ENCODE peak calls at places on chromosomes 3 and 15, in ten cellular contexts. U is IMR-90, S is transverse colon, M is heart right ventricle, Y is cardiac fibroblast, V is epithelial cell of esophagus, X is MM.1S, I is GM12865, N is pancreas, G is AG09309. Z is an unnamed sample.

GRCh38 chr15:68488966-68489365 is 57.0 kb upstream of the ITGA11 start:
- DNase-seq in U (no peak), S (no peak), M (no peak), Y (no peak), V (no peak), X (no peak), I (no peak), N (no peak), G (no peak), Z (no peak)

GRCh38 chr3:128714887-128715496 is 11.0 kb upstream of the RAB7A start:
- DNase-seq in U (no peak), S (peak), M (no peak), Y (no peak), V (no peak), X (no peak), I (peak), N (no peak), G (no peak), Z (no peak)

GRCh38 chr15:70160267-70160666 is 62.5 kb upstream of the TLE3 start:
- DNase-seq in U (no peak), S (no peak), M (no peak), Y (peak), V (no peak), X (no peak), I (no peak), N (no peak), G (no peak), Z (no peak)

GRCh38 chr3:195847061-195847950 is 35.6 kb upstream of the MUC4 start:
- DNase-seq in U (peak), S (peak), M (no peak), Y (peak), V (no peak), X (no peak), I (no peak), N (no peak), G (no peak), Z (no peak)

GRCh38 chr15:45871121-45871855 is 236.5 kb downstream of the SQOR start:
- DNase-seq in U (no peak), S (peak), M (no peak), Y (peak), V (peak), X (no peak), I (no peak), N (no peak), G (peak), Z (no peak)

GRCh38 chr15:64781299-64781698 is 5.9 kb upstream of the RBPMS2 start:
- DNase-seq in U (no peak), S (no peak), M (no peak), Y (no peak), V (no peak), X (no peak), I (no peak), N (peak), G (no peak), Z (no peak)

GRCh38 chr3:128463771-128464170 is 2.9 kb downstream of the DNAJB8 start:
- DNase-seq in U (no peak), S (no peak), M (no peak), Y (no peak), V (no peak), X (no peak), I (no peak), N (no peak), G (no peak), Z (no peak)

GRCh38 chr15:81298606-81299005 is 25.3 kb downstream of the STARD5 start:
- DNase-seq in U (no peak), S (no peak), M (no peak), Y (no peak), V (no peak), X (no peak), I (no peak), N (no peak), G (no peak), Z (no peak)

GRCh38 chr3:113264741-113265140 is 53.4 kb downstream of the BOC start:
- DNase-seq in U (no peak), S (no peak), M (no peak), Y (no peak), V (no peak), X (no peak), I (no peak), N (no peak), G (no peak), Z (peak)

GRCh38 chr3:35651888-35652287 is 12.6 kb downstream of the ARPP21 start:
- DNase-seq in U (peak), S (no peak), M (no peak), Y (peak), V (peak), X (no peak), I (no peak), N (no peak), G (no peak), Z (no peak)

GRCh38 chr15:55715355-55716076 is 27.4 kb downstream of the PRTG start:
- DNase-seq in U (no peak), S (no peak), M (no peak), Y (no peak), V (no peak), X (no peak), I (no peak), N (no peak), G (no peak), Z (peak)

GRCh38 chr3:146221276-146221675 is 29.6 kb downstream of the PLSCR4 start:
- DNase-seq in U (peak), S (no peak), M (no peak), Y (peak), V (peak), X (no peak), I (no peak), N (no peak), G (no peak), Z (no peak)

GRCh38 chr15:44710236-44711088 is 661 bp downstream of the PATL2 start:
- DNase-seq in U (peak), S (peak), M (no peak), Y (peak), V (no peak), X (peak), I (peak), N (no peak), G (no peak), Z (peak)

GRCh38 chr15:59501531-59502113 is 63.6 kb downstream of the FAM81A start:
- DNase-seq in U (peak), S (peak), M (no peak), Y (peak), V (peak), X (peak), I (peak), N (no peak), G (peak), Z (peak)

GRCh38 chr3:53513556-53514190 is 19.3 kb downstream of the CACNA1D start:
- DNase-seq in U (no peak), S (no peak), M (no peak), Y (peak), V (peak), X (no peak), I (peak), N (no peak), G (no peak), Z (no peak)

GRCh38 chr3:9809239-9809614 is 835 bp upstream of the TTLL3 start:
- DNase-seq in U (no peak), S (peak), M (no peak), Y (no peak), V (no peak), X (no peak), I (peak), N (no peak), G (no peak), Z (peak)

GRCh38 chr3:71681224-71681668 is 44.0 kb downstream of the EIF4E3 start:
- DNase-seq in U (peak), S (peak), M (peak), Y (peak), V (peak), X (no peak), I (peak), N (peak), G (peak), Z (peak)

GRCh38 chr3:125129512-125129962 is 73.7 kb upstream of the HEG1 start:
- DNase-seq in U (peak), S (peak), M (no peak), Y (peak), V (peak), X (no peak), I (no peak), N (no peak), G (peak), Z (no peak)

GRCh38 chr3:184540777-184541681 is 20.6 kb upstream of the EPHB3 start:
- DNase-seq in U (peak), S (peak), M (peak), Y (peak), V (peak), X (peak), I (peak), N (peak), G (no peak), Z (peak)

GRCh38 chr3:32451049-32451659 is 51.5 kb downstream of the CMTM6 start:
- DNase-seq in U (no peak), S (no peak), M (no peak), Y (no peak), V (no peak), X (no peak), I (no peak), N (no peak), G (no peak), Z (no peak)

GRCh38 chr3:197019535-197019934 is 10.1 kb downstream of the MELTF start:
- DNase-seq in U (no peak), S (no peak), M (no peak), Y (no peak), V (no peak), X (no peak), I (no peak), N (no peak), G (no peak), Z (no peak)

GRCh38 chr3:126026277-126026751 is 57.3 kb downstream of the ROPN1B start:
- DNase-seq in U (no peak), S (no peak), M (no peak), Y (no peak), V (no peak), X (no peak), I (no peak), N (no peak), G (no peak), Z (no peak)

GRCh38 chr15:84823580-84823878 is 6.4 kb downstream of the ALPK3 start:
- DNase-seq in U (no peak), S (no peak), M (no peak), Y (no peak), V (no peak), X (no peak), I (no peak), N (no peak), G (no peak), Z (no peak)

GRCh38 chr15:84822774-84823579 is 5.8 kb downstream of the ALPK3 start:
- DNase-seq in U (no peak), S (no peak), M (no peak), Y (no peak), V (no peak), X (no peak), I (no peak), N (no peak), G (no peak), Z (no peak)

GRCh38 chr15:84819291-84819768 is 2.2 kb downstream of the ALPK3 start:
- DNase-seq in U (no peak), S (no peak), M (peak), Y (no peak), V (no peak), X (no peak), I (no peak), N (peak), G (no peak), Z (peak)

GRCh38 chr15:84819791-84820190 is 2.6 kb downstream of the ALPK3 start:
- DNase-seq in U (no peak), S (no peak), M (no peak), Y (no peak), V (no peak), X (no peak), I (no peak), N (no peak), G (no peak), Z (no peak)

GRCh38 chr15:84821501-84822021 is 4.4 kb downstream of the ALPK3 start:
- DNase-seq in U (no peak), S (no peak), M (no peak), Y (peak), V (no peak), X (no peak), I (no peak), N (no peak), G (no peak), Z (no peak)
- TF ChIP-seq CTCF in U (peak), S (no peak), M (no peak), Y (peak), V (no peak), X (no peak), I (no peak), N (no peak), G (no peak), Z (peak)

GRCh38 chr3:186930639-186931486 is 537 bp downstream of the ST6GAL1 start:
- DNase-seq in U (peak), S (peak), M (peak), Y (peak), V (peak), X (peak), I (peak), N (peak), G (no peak), Z (peak)

GRCh38 chr3:186930143-186930638 is at the start of gene ST6GAL1:
- DNase-seq in U (peak), S (peak), M (peak), Y (peak), V (peak), X (peak), I (peak), N (peak), G (no peak), Z (peak)

GRCh38 chr3:186932281-186933181 is 2.2 kb downstream of the ST6GAL1 start:
- DNase-seq in U (no peak), S (no peak), M (no peak), Y (peak), V (no peak), X (no peak), I (peak), N (no peak), G (no peak), Z (no peak)

GRCh38 chr3:186929676-186930075 is 650 bp upstream of the ST6GAL1 start:
- DNase-seq in U (no peak), S (no peak), M (no peak), Y (no peak), V (no peak), X (no peak), I (no peak), N (no peak), G (no peak), Z (peak)

GRCh38 chr3:186931487-186932280 is 1.4 kb downstream of the ST6GAL1 start:
- DNase-seq in U (peak), S (peak), M (peak), Y (peak), V (peak), X (peak), I (peak), N (peak), G (no peak), Z (peak)
- H3K4me3 ChIP-seq in U (peak), S (peak), M (peak), Y (peak), V (peak), X (peak), I (peak), N (peak), G (peak), Z (peak)

GRCh38 chr3:8712045-8712870 is 21.3 kb upstream of the CAV3 start:
- DNase-seq in U (peak), S (no peak), M (no peak), Y (peak), V (peak), X (no peak), I (no peak), N (no peak), G (peak), Z (no peak)
- TF ChIP-seq CTCF in U (no peak), S (no peak), M (no peak), Y (no peak), V (no peak), X (no peak), I (no peak), N (no peak), G (no peak), Z (no peak)

DNA sequence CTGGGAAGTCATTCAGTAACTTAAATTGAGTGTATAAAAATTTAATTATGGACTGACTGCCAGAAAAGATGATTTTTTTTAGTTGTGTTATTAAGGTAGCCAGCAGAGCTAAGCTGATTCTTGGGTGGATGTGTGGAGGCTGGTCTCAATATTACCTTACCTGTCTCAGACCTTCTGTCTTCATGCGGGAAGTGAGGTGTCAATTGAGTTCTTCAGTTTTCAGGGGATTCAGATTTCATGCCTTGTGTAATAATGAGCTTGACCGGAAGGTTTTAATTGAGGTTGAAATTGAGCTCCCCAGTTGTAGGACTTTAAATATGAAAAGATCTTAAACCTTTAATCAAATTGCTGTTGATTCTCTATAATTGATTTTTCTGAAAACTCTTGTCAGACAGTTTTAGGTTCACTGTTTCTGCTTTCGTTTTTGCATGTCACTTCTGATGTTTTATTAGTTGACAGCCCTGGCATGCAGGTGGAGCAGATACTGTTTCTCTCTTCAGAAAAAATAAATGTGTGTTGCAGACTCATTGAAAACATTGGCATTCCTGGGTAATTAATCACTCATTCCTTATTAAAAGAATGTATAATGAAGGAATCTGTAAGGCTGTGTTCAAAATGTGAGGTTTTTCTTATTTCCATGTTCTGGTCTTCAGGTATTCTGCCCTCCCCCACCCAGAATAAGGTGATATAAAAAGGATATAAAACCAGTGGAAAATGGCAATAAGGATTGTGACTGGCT is 54.5 kb downstream of the PSMD6 start:
- DNase-seq in U (peak), S (no peak), M (no peak), Y (peak), V (peak), X (peak), I (peak), N (no peak), G (no peak), Z (no peak)
- H3K4me3 ChIP-seq in U (no peak), S (peak), M (no peak), Y (no peak), V (no peak), X (peak), I (peak), N (peak), G (no peak), Z (peak)

DNA sequence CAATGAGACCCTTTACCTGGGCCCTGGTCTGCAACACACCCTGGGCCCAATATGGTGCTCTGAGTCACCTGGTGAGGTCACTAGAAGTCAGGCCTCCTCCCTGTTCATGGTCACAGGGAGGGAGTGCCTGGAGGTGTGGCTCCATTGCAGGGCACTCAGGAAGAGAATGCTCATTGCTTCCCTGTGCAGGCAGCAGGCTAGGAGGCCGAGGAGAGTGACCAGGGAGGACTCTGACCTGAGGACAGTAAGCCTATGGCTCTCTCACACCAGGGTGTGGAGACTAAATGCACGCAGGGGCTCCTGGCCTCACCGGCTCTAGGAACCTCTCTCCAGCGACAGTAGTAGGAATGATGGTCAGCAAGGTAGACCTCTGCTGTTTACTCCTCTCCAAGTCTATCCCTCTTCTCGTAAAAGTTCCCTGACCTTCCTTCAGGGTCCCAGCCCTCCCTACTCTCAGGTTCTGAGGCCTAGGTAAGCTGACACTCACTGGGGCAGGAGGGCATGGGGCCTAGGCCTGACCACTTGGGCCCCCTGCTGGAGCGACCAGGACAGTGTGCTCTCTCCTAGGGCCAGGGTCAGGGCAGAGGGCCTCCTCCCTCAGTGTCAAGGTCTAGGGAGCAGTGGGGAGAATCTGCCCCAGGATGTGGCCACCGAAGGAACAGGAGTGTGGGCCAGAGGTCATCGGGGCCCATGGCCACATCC is 9.6 kb upstream of the SLCO2A1 start:
- DNase-seq in U (no peak), S (peak), M (no peak), Y (peak), V (peak), X (no peak), I (no peak), N (no peak), G (no peak), Z (peak)
- TF ChIP-seq CTCF in U (no peak), S (no peak), M (peak), Y (peak), V (no peak), X (no peak), I (peak), N (no peak), G (peak), Z (peak)

GRCh38 chr15:42915654-42916053 is 4.9 kb downstream of the TTBK2 start:
- DNase-seq in U (no peak), S (no peak), M (no peak), Y (no peak), V (no peak), X (no peak), I (no peak), N (no peak), G (no peak), Z (no peak)

GRCh38 chr15:42918047-42918446 is 2.5 kb downstream of the TTBK2 start:
- DNase-seq in U (no peak), S (no peak), M (no peak), Y (no peak), V (no peak), X (peak), I (peak), N (no peak), G (no peak), Z (no peak)

GRCh38 chr15:42911058-42911592 is 9.5 kb downstream of the TTBK2 start:
- DNase-seq in U (peak), S (no peak), M (no peak), Y (peak), V (peak), X (no peak), I (no peak), N (no peak), G (no peak), Z (no peak)

GRCh38 chr15:42919308-42919707 is 1.3 kb downstream of the TTBK2 start:
- DNase-seq in U (peak), S (no peak), M (no peak), Y (peak), V (peak), X (no peak), I (peak), N (no peak), G (no peak), Z (no peak)

DNA sequence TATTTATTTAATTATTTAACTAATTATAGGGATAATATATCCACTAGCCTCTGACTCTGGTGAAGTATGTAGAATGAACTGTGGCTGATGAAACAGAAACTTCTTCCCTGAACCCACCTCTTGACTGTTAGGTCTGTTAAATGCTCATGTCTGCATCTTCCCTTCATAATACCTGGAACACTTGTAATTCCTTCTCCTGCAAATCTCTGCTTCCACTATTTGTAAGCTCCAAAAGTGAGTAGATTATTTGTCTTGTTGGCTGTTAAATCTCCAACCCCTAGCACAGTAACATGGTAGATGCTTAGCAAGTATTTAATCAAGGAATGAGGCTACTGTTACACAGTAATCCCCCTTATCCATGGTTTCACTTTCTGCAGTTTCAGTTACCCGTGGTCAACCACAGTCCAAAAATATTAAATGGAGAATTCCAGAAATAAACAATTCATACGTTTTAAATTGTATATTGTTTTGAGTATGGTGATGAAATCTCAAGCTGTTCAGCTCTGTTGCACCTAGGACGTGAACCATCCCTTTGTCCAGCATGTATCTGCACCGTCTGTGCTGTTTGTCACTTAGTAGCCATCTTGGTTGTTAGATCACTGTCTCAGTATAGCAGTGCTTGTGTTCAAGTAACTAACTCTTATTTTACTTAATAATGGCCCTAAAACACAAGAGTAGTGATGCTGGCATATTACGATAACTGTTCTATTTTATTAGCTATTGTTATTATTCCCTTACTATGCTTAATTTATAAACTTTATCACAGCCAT is 5.7 kb downstream of the TTBK2 start:
- DNase-seq in U (peak), S (no peak), M (no peak), Y (no peak), V (no peak), X (no peak), I (peak), N (no peak), G (no peak), Z (no peak)
- H3K4me3 ChIP-seq in U (peak), S (no peak), M (no peak), Y (no peak), V (no peak), X (no peak), I (no peak), N (no peak), G (no peak), Z (no peak)

Z was measured in GM23338.